ENCODE peak calls at places on chromosomes 1 and 21, in six cellular contexts. A is stomach, P is IMR-90, C is heart left ventricle, M is BE2C, F is HFF-Myc. Z is an unnamed sample.

GRCh38 chr1:25520446-25521061 is 22.9 kb upstream of the LDLRAP1 start:
- DNase-seq in A (peak; percentile 75), P (peak; percentile 69), C (no peak), M (peak; percentile 46), F (peak; percentile 21), Z (peak; percentile 64)

GRCh38 chr1:25795955-25796806 is 3.8 kb upstream of the SELENON start:
- DNase-seq in A (peak; percentile 70), P (no peak), C (no peak), M (no peak), F (no peak), Z (no peak)

GRCh38 chr1:19310720-19311502 is 1.0 kb downstream of the AKR7A2 start:
- DNase-seq in A (no peak), P (peak; percentile 18), C (peak; percentile 54), M (no peak), F (no peak), Z (peak; percentile 53)

GRCh38 chr1:192506741-192507155 is 68.8 kb upstream of the RGS1 start:
- DNase-seq in A (no peak), P (peak; percentile 43), C (no peak), M (no peak), F (no peak), Z (no peak)

GRCh38 chr1:147721711-147722110 is 38.7 kb downstream of the GJA5 start:
- DNase-seq in A (no peak), P (no peak), C (no peak), M (no peak), F (no peak), Z (no peak)

GRCh38 chr1:29503441-29503840 is 267.1 kb downstream of the PTPRU start:
- DNase-seq in A (peak; percentile 4), P (no peak), C (no peak), M (no peak), F (no peak), Z (no peak)

GRCh38 chr1:178341218-178341956 is 155.4 kb downstream of the CLEC20A start:
- DNase-seq in A (peak; percentile 72), P (peak; percentile 80), C (no peak), M (no peak), F (peak; percentile 48), Z (peak; percentile 83)

GRCh38 chr21:21682172-21682571 is 684.0 kb downstream of the NCAM2 start:
- DNase-seq in A (no peak), P (peak; percentile 47), C (no peak), M (no peak), F (peak; percentile 12), Z (no peak)

GRCh38 chr1:228502522-228502921 is 15.3 kb downstream of the RNF187 start:
- DNase-seq in A (no peak), P (no peak), C (no peak), M (no peak), F (no peak), Z (no peak)

GRCh38 chr21:31873696-31874599 is 1.1 kb downstream of the HUNK start:
- DNase-seq in A (peak; percentile 51), P (peak; percentile 33), C (peak; percentile 65), M (peak; percentile 80), F (no peak), Z (peak; percentile 79)

GRCh38 chr1:16607433-16607851 is 5.9 kb downstream of the NBPF1 start:
- DNase-seq in A (no peak), P (no peak), C (peak; percentile 55), M (no peak), F (no peak), Z (peak; percentile 25)

GRCh38 chr1:205041998-205042910 is 758 bp upstream of the CNTN2 start:
- DNase-seq in A (no peak), P (no peak), C (no peak), M (peak; percentile 57), F (no peak), Z (no peak)

GRCh38 chr1:18176619-18177018 is 69.0 kb downstream of the IGSF21 start:
- DNase-seq in A (no peak), P (no peak), C (no peak), M (no peak), F (no peak), Z (no peak)

GRCh38 chr1:226611301-226611700 is 62.7 kb downstream of the STUM start:
- DNase-seq in A (no peak), P (no peak), C (no peak), M (no peak), F (no peak), Z (no peak)

GRCh38 chr21:39523398-39523797 is 71.6 kb downstream of the SH3BGR start:
- DNase-seq in A (peak; percentile 85), P (no peak), C (no peak), M (no peak), F (no peak), Z (peak; percentile 86)

GRCh38 chr1:248873993-248874671 is 15.2 kb upstream of the ZNF692 start:
- DNase-seq in A (peak; percentile 76), P (no peak), C (peak; percentile 77), M (peak; percentile 60), F (peak; percentile 72), Z (peak; percentile 87)

GRCh38 chr1:15371610-15372539 is 37.8 kb upstream of the EFHD2 start:
- DNase-seq in A (no peak), P (no peak), C (no peak), M (peak; percentile 18), F (no peak), Z (no peak)

GRCh38 chr1:18926315-18927081 is 24.1 kb upstream of the ALDH4A1 start:
- DNase-seq in A (peak; percentile 57), P (peak; percentile 96), C (peak; percentile 85), M (no peak), F (peak; percentile 92), Z (peak; percentile 57)

GRCh38 chr1:183419399-183419798 is 1.2 kb upstream of the NMNAT2 start:
- DNase-seq in A (no peak), P (no peak), C (no peak), M (no peak), F (no peak), Z (no peak)

GRCh38 chr1:160376525-160377131 is 9.8 kb downstream of the NHLH1 start:
- DNase-seq in A (no peak), P (peak; percentile 72), C (no peak), M (peak; percentile 52), F (peak; percentile 39), Z (peak; percentile 37)

GRCh38 chr1:239816090-239816812 is 275.4 kb upstream of the FMN2 start:
- DNase-seq in A (peak; percentile 57), P (peak; percentile 55), C (no peak), M (peak; percentile 13), F (no peak), Z (peak; percentile 29)

GRCh38 chr1:92749024-92749634 is 35.8 kb downstream of the EVI5 start:
- DNase-seq in A (peak; percentile 39), P (peak; percentile 75), C (no peak), M (peak; percentile 15), F (peak; percentile 70), Z (peak; percentile 63)

GRCh38 chr1:33182452-33182851 is 609 bp upstream of the TRIM62 start:
- DNase-seq in A (no peak), P (peak; percentile 65), C (peak; percentile 57), M (no peak), F (peak; percentile 48), Z (peak; percentile 43)

GRCh38 chr1:33181038-33181861 is 593 bp downstream of the TRIM62 start:
- DNase-seq in A (peak; percentile 40), P (peak; percentile 41), C (peak; percentile 73), M (peak; percentile 52), F (no peak), Z (peak; percentile 54)

GRCh38 chr1:33181906-33182305 is at the start of gene TRIM62:
- DNase-seq in A (peak; percentile 88), P (peak; percentile 85), C (peak; percentile 94), M (peak; percentile 85), F (peak; percentile 47), Z (peak; percentile 89)

GRCh38 chr1:33178836-33179439 is 2.9 kb downstream of the TRIM62 start:
- DNase-seq in A (no peak), P (no peak), C (no peak), M (no peak), F (no peak), Z (no peak)

DNA sequence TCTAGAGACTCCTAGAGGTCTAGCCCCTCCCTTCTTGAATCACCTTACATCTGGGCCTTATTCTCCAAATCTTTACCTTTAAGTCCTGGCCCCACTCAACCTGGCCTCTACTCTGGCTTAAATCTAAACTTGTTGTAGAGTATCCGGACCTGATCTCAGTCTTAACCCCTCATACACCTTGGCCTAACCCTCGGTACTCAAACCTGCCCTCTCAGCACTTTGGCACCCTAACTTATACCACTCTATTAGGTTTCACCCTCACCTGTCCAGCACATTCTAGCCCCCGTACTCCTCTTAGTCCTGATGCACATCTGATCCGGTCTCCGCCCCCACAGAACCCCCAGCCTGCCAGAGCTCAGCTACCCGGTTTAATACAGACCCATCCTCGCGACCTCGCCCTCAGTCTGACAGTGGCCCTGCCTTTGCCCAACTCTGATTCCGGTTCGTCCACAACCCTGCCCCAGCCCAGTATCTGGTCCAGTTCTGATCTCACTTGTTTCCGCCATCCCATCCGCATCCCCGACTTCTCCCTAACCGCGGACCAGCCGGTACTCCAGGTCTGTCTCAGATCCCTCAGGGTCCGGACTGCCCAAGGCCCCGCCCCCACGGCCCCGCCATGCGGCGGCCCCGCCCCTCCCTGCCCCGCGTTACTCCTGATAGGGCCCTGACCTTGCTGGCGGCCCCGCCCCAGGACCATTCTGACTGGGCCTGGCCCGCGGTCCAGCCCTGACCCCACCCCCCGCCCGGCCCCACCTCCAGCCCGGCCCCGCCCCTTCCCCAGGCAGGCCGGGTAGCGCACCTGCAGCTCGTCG is 1.4 kb downstream of the TRIM62 start:
- DNase-seq in A (peak; percentile 93), P (peak; percentile 80), C (peak; percentile 95), M (peak; percentile 91), F (no peak), Z (peak; percentile 92)
- H3K4me3 ChIP-seq in A (peak overlapping the region; percentile 94), P (peak overlapping the region; percentile 93), C (peak overlapping the region; percentile 88), M (peak overlapping the region; percentile 53), F (peak overlapping the region; percentile 58), Z (peak overlapping the region; percentile 85)

DNA sequence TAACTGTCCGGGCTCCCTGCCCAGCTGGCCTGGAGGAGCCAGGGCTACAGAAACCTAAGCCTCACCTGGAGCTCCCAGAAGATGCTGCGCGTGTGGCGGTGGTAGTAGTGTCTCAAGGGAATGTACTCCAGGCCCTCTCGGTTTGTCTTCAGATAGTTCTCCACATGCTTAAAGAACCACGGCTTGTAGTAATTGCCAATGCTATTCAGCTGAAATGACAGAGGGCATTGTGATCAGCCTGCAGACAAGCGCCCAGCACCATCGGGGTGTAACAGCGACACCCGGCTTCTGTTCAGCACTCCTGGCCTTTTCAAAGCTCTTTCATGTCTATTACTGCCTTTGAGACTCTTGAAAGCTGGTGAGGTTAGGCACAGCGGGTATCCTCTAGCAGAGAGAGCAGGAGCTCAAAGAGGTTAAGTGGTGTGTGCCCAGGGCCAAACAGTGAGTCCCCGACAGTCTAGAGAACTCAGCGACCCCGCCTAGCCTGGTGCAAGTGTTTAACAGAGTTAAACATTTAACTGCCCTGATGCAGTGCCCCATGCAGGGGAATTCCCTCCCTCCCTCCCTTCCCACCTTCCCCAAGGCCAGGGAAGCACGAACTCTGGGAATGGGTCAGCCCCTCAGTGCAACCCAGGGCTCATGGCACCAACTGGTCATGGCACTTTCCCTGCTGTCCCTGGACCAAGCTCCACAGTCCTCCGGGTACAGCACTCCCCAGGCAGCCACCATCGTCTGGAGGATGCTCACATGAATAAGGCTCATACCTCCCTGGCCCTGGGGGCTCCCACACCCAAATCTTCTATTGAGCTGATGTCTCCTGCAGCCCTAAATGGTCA is 21.5 kb downstream of the DHCR24 start:
- DNase-seq in A (peak; percentile 25), P (no peak), C (no peak), M (no peak), F (no peak), Z (no peak)
- TF ChIP-seq CTCF in A (no peak), P (no peak), C (no peak), M (no peak), F (no peak), Z (no peak)

GRCh38 chr21:34129971-34130597 is 56.7 kb downstream of the MRPS6 start:
- DNase-seq in A (no peak), P (peak; percentile 48), C (no peak), M (peak; percentile 13), F (no peak), Z (no peak)
- H3K4me3 ChIP-seq in A (no peak overlapping the region), P (no peak overlapping the region), C (peak overlapping the region; percentile 18), M (peak overlapping the region; percentile 29), F (no peak overlapping the region), Z (no peak overlapping the region)

GRCh38 chr1:220012259-220012658 is 34.0 kb downstream of the EPRS1 start:
- DNase-seq in A (no peak), P (peak; percentile 10), C (no peak), M (no peak), F (no peak), Z (no peak)
- TF ChIP-seq CTCF in A (no peak), P (no peak), C (no peak), M (no peak), F (no peak), Z (no peak)

Z was measured in colonic mucosa.